ENCODE peak calls at places on chromosomes 7 and 10, in nine cellular contexts. W, T, O, R, D, V, N, M and I are unnamed samples.

GRCh38 chr10:24457661-24458318 is 248.9 kb downstream of the KIAA1217 start:
- DNase-seq in W (no peak), T (no peak), O (no peak), R (no peak), D (no peak), V (no peak), N (no peak), M (no peak), I (no peak)

GRCh38 chr7:95682913-95683312 is 86.6 kb upstream of the PDK4 start:
- DNase-seq in W (no peak), T (no peak), O (no peak), R (no peak), D (no peak), V (no peak), N (no peak), M (no peak), I (no peak)

GRCh38 chr7:129831424-129832058 is 121.2 kb downstream of the UBE2H start:
- DNase-seq in W (no peak), T (peak; percentile 99), O (no peak), R (peak; percentile 92), D (no peak), V (no peak), N (no peak), M (no peak), I (no peak)

GRCh38 chr7:42198296-42198695 is 38.7 kb downstream of the GLI3 start:
- DNase-seq in W (no peak), T (no peak), O (no peak), R (no peak), D (no peak), V (no peak), N (no peak), M (no peak), I (no peak)

GRCh38 chr7:36391436-36392198 is 2.0 kb downstream of the ANLN start:
- DNase-seq in W (no peak), T (peak; percentile 54), O (no peak), R (no peak), D (no peak), V (no peak), N (no peak), M (no peak), I (no peak)

GRCh38 chr10:59865101-59865500 is 41.3 kb downstream of the CCDC6 start:
- DNase-seq in W (no peak), T (peak; percentile 41), O (no peak), R (peak; percentile 13), D (peak; percentile 69), V (no peak), N (no peak), M (no peak), I (no peak)

GRCh38 chr7:31518766-31519165 is 4.9 kb downstream of the ITPRID1 start:
- DNase-seq in W (no peak), T (no peak), O (no peak), R (no peak), D (no peak), V (no peak), N (no peak), M (no peak), I (no peak)

GRCh38 chr10:119829429-119829828 is 43.2 kb downstream of the MCMBP start:
- DNase-seq in W (no peak), T (no peak), O (no peak), R (no peak), D (no peak), V (no peak), N (no peak), M (no peak), I (no peak)

GRCh38 chr10:49108656-49109055 is 6.7 kb downstream of the VSTM4 start:
- DNase-seq in W (no peak), T (no peak), O (no peak), R (no peak), D (no peak), V (no peak), N (no peak), M (no peak), I (no peak)

GRCh38 chr10:46547331-46547880 is 9.1 kb downstream of the GPRIN2 start:
- DNase-seq in W (no peak), T (no peak), O (no peak), R (no peak), D (peak; percentile 7), V (no peak), N (peak; percentile 0), M (no peak), I (peak; percentile 27)

GRCh38 chr10:129938460-129938859 is 25.6 kb downstream of the EBF3 start:
- DNase-seq in W (no peak), T (no peak), O (no peak), R (no peak), D (no peak), V (no peak), N (no peak), M (no peak), I (no peak)

GRCh38 chr7:139681463-139681755 is 96.4 kb downstream of the HIPK2 start:
- DNase-seq in W (no peak), T (peak; percentile 30), O (no peak), R (no peak), D (no peak), V (no peak), N (no peak), M (no peak), I (no peak)

GRCh38 chr7:70657532-70657931 is 474.4 kb upstream of the GALNT17 start:
- DNase-seq in W (no peak), T (no peak), O (no peak), R (no peak), D (no peak), V (no peak), N (no peak), M (no peak), I (no peak)

GRCh38 chr10:43267811-43268210 is 946 bp upstream of the RASGEF1A start:
- DNase-seq in W (no peak), T (no peak), O (no peak), R (no peak), D (no peak), V (no peak), N (no peak), M (no peak), I (no peak)

GRCh38 chr10:122495406-122496340 is 34.3 kb downstream of the HTRA1 start:
- DNase-seq in W (no peak), T (no peak), O (no peak), R (peak; percentile 79), D (no peak), V (no peak), N (no peak), M (no peak), I (peak; percentile 54)

GRCh38 chr10:32454148-32454547 is 8.2 kb downstream of the CCDC7 start:
- DNase-seq in W (no peak), T (no peak), O (no peak), R (no peak), D (peak; percentile 9), V (no peak), N (no peak), M (no peak), I (no peak)

GRCh38 chr7:103752995-103753394 is 236.5 kb downstream of the RELN start:
- DNase-seq in W (no peak), T (no peak), O (no peak), R (peak; percentile 51), D (no peak), V (no peak), N (no peak), M (no peak), I (no peak)

GRCh38 chr10:5373321-5373720 is 8.6 kb downstream of the UCN3 start:
- DNase-seq in W (no peak), T (no peak), O (no peak), R (no peak), D (no peak), V (no peak), N (no peak), M (no peak), I (no peak)

GRCh38 chr10:132882481-132882951 is 59.9 kb downstream of the CFAP46 start:
- DNase-seq in W (no peak), T (no peak), O (no peak), R (no peak), D (no peak), V (no peak), N (no peak), M (no peak), I (peak; percentile 3)

GRCh38 chr10:103202319-103202718 is 9.2 kb upstream of the NT5C2 start:
- DNase-seq in W (no peak), T (no peak), O (no peak), R (no peak), D (no peak), V (no peak), N (no peak), M (no peak), I (no peak)

GRCh38 chr7:131363719-131364118 is 36.0 kb downstream of the MKLN1 start:
- DNase-seq in W (no peak), T (no peak), O (no peak), R (no peak), D (no peak), V (no peak), N (no peak), M (no peak), I (no peak)

GRCh38 chr7:38311329-38311937 is 38.0 kb upstream of the TARP start:
- DNase-seq in W (no peak), T (no peak), O (peak; percentile 57), R (no peak), D (peak; percentile 38), V (no peak), N (no peak), M (no peak), I (peak; percentile 71)

GRCh38 chr7:145928937-145929336 is 187.7 kb upstream of the CNTNAP2 start:
- DNase-seq in W (no peak), T (peak; percentile 2), O (no peak), R (peak; percentile 20), D (no peak), V (no peak), N (no peak), M (no peak), I (no peak)

GRCh38 chr10:75978213-75978612 is 546.8 kb downstream of the LRMDA start:
- DNase-seq in W (no peak), T (peak; percentile 28), O (no peak), R (no peak), D (no peak), V (no peak), N (no peak), M (no peak), I (no peak)

GRCh38 chr10:75029420-75029819 is 82.0 kb upstream of the SAMD8 start:
- DNase-seq in W (no peak), T (no peak), O (no peak), R (no peak), D (no peak), V (no peak), N (no peak), M (no peak), I (no peak)